ENCODE peak calls at places on chromosomes 3 and 15, in nine cellular contexts. W is erythroblast; C is colonic mucosa; D is EL; L is thyroid gland; Y is kidney glomerular epithelial cell; B is A172; T is AG08396; Q is CD4-positive, alpha-beta memory T cell. G is an unnamed sample.

GRCh38 chr15:100737214-100737613 is 134.8 kb downstream of the ASB7 start:
- DNase-seq in W (no peak), C (no peak), D (no peak), L (no peak), Y (no peak), B (no peak), T (no peak), Q (no peak), G (no peak)

GRCh38 chr3:197019021-197019420 is 10.6 kb downstream of the MELTF start:
- DNase-seq in W (no peak), C (no peak), D (no peak), L (no peak), Y (no peak), B (no peak), T (no peak), Q (no peak), G (no peak)

GRCh38 chr3:112605285-112605684 is 35.7 kb downstream of the CCDC80 start:
- DNase-seq in W (no peak), C (no peak), D (peak), L (peak), Y (peak), B (peak), T (peak), Q (no peak), G (no peak)

GRCh38 chr3:173371848-173372487 is 25.6 kb upstream of the NLGN1 start:
- DNase-seq in W (peak), C (peak), D (peak), L (peak), Y (peak), B (peak), T (peak), Q (no peak), G (no peak)

GRCh38 chr3:115436767-115437301 is 186.5 kb upstream of the GAP43 start:
- DNase-seq in W (peak), C (no peak), D (peak), L (no peak), Y (peak), B (peak), T (peak), Q (no peak), G (no peak)

GRCh38 chr3:51388286-51389029 is 2.6 kb upstream of the RBM15B start:
- DNase-seq in W (peak), C (peak), D (peak), L (peak), Y (no peak), B (no peak), T (no peak), Q (no peak), G (no peak)

GRCh38 chr3:123880998-123881561 is 3.1 kb downstream of the MYLK start:
- DNase-seq in W (peak), C (peak), D (peak), L (peak), Y (peak), B (peak), T (peak), Q (no peak), G (no peak)

GRCh38 chr3:106210923-106211322 is 342.1 kb upstream of the CBLB start:
- DNase-seq in W (no peak), C (no peak), D (no peak), L (no peak), Y (no peak), B (no peak), T (no peak), Q (no peak), G (no peak)

GRCh38 chr3:78645628-78646310 is 1122.0 kb downstream of the ROBO1 start:
- DNase-seq in W (peak), C (peak), D (peak), L (no peak), Y (peak), B (peak), T (peak), Q (no peak), G (peak)

GRCh38 chr3:47425959-47426358 is 45.1 kb downstream of the PTPN23 start:
- DNase-seq in W (no peak), C (no peak), D (no peak), L (no peak), Y (no peak), B (no peak), T (no peak), Q (no peak), G (no peak)

GRCh38 chr3:171556574-171557145 is 96.5 kb upstream of the TNIK start:
- DNase-seq in W (no peak), C (no peak), D (no peak), L (peak), Y (peak), B (peak), T (no peak), Q (no peak), G (no peak)

GRCh38 chr15:36527512-36528162 is 51.8 kb upstream of the CDIN1 start:
- DNase-seq in W (no peak), C (no peak), D (no peak), L (no peak), Y (no peak), B (no peak), T (no peak), Q (no peak), G (no peak)

GRCh38 chr3:15102256-15102655 is 3.3 kb upstream of the RBSN start:
- DNase-seq in W (no peak), C (peak), D (no peak), L (peak), Y (no peak), B (peak), T (no peak), Q (no peak), G (no peak)

GRCh38 chr3:140943781-140944547 is 2.3 kb downstream of the SLC25A36 start:
- DNase-seq in W (peak), C (no peak), D (no peak), L (no peak), Y (no peak), B (no peak), T (no peak), Q (no peak), G (peak)

GRCh38 chr3:81425198-81425868 is 336.1 kb downstream of the GBE1 start:
- DNase-seq in W (no peak), C (no peak), D (peak), L (no peak), Y (peak), B (peak), T (no peak), Q (no peak), G (no peak)

GRCh38 chr3:71905426-71905825 is 120.5 kb upstream of the PROK2 start:
- DNase-seq in W (no peak), C (no peak), D (no peak), L (no peak), Y (no peak), B (no peak), T (no peak), Q (no peak), G (no peak)

GRCh38 chr3:48215466-48215865 is 7.8 kb upstream of the CAMP start:
- DNase-seq in W (no peak), C (peak), D (no peak), L (peak), Y (no peak), B (no peak), T (no peak), Q (no peak), G (no peak)

GRCh38 chr15:100520132-100520921 is 8.4 kb downstream of the CERS3 start:
- DNase-seq in W (no peak), C (no peak), D (no peak), L (no peak), Y (no peak), B (no peak), T (no peak), Q (no peak), G (no peak)

GRCh38 chr3:54756330-54756731 is 171.5 kb downstream of the LRTM1 start:
- DNase-seq in W (no peak), C (no peak), D (peak), L (no peak), Y (peak), B (peak), T (peak), Q (no peak), G (no peak)

GRCh38 chr15:34841220-34841841 is 46.0 kb upstream of the ACTC1 start:
- DNase-seq in W (no peak), C (no peak), D (peak), L (no peak), Y (no peak), B (no peak), T (no peak), Q (no peak), G (no peak)

GRCh38 chr3:106208979-106209378 is 340.2 kb upstream of the CBLB start:
- DNase-seq in W (no peak), C (no peak), D (no peak), L (no peak), Y (peak), B (peak), T (no peak), Q (no peak), G (no peak)

GRCh38 chr15:52784799-52785671 is 5.1 kb downstream of the ONECUT1 start:
- DNase-seq in W (no peak), C (no peak), D (no peak), L (no peak), Y (no peak), B (no peak), T (no peak), Q (no peak), G (no peak)

GRCh38 chr15:91716536-91716935 is 137.0 kb upstream of the SLCO3A1 start:
- DNase-seq in W (no peak), C (no peak), D (no peak), L (no peak), Y (no peak), B (no peak), T (no peak), Q (no peak), G (no peak)

GRCh38 chr3:69309810-69310209 is 76.1 kb downstream of the FRMD4B start:
- DNase-seq in W (peak), C (peak), D (peak), L (no peak), Y (peak), B (peak), T (no peak), Q (no peak), G (peak)

GRCh38 chr3:157921767-157922166 is 184.5 kb downstream of the SHOX2 start:
- DNase-seq in W (no peak), C (no peak), D (no peak), L (no peak), Y (no peak), B (no peak), T (no peak), Q (no peak), G (no peak)

GRCh38 chr15:59993950-59994401 is 10.1 kb upstream of the FOXB1 start:
- DNase-seq in W (no peak), C (no peak), D (no peak), L (no peak), Y (no peak), B (no peak), T (peak), Q (no peak), G (no peak)

GRCh38 chr15:28140062-28140461 is 40.9 kb upstream of the OCA2 start:
- DNase-seq in W (no peak), C (no peak), D (no peak), L (no peak), Y (no peak), B (no peak), T (no peak), Q (no peak), G (no peak)

GRCh38 chr15:73832657-73833056 is 40.7 kb upstream of the TBC1D21 start:
- DNase-seq in W (no peak), C (no peak), D (no peak), L (no peak), Y (no peak), B (no peak), T (no peak), Q (no peak), G (no peak)

GRCh38 chr3:8497582-8497981 is 4.0 kb upstream of the LMCD1 start:
- DNase-seq in W (no peak), C (no peak), D (peak), L (no peak), Y (peak), B (no peak), T (no peak), Q (no peak), G (no peak)

GRCh38 chr15:70375006-70375409 is 277.3 kb upstream of the TLE3 start:
- DNase-seq in W (no peak), C (no peak), D (peak), L (no peak), Y (peak), B (peak), T (no peak), Q (no peak), G (no peak)

GRCh38 chr3:165753560-165753959 is 83.7 kb downstream of the BCHE start:
- DNase-seq in W (no peak), C (no peak), D (no peak), L (no peak), Y (peak), B (peak), T (peak), Q (no peak), G (no peak)

GRCh38 chr15:64216722-64217428 is 54.1 kb upstream of the PPIB start:
- DNase-seq in W (peak), C (no peak), D (no peak), L (peak), Y (no peak), B (no peak), T (no peak), Q (no peak), G (peak)

GRCh38 chr3:4995500-4996053 is 16.3 kb downstream of the BHLHE40 start:
- DNase-seq in W (no peak), C (peak), D (peak), L (no peak), Y (peak), B (peak), T (no peak), Q (no peak), G (no peak)

GRCh38 chr15:36896949-36897348 is 203.4 kb downstream of the MEIS2 start:
- DNase-seq in W (no peak), C (no peak), D (no peak), L (no peak), Y (no peak), B (no peak), T (no peak), Q (no peak), G (no peak)

GRCh38 chr3:172125963-172126403 is 86.6 kb downstream of the FNDC3B start:
- DNase-seq in W (no peak), C (peak), D (peak), L (no peak), Y (no peak), B (no peak), T (peak), Q (no peak), G (no peak)

G was measured in K562.